ENCODE peak calls at places on chromosomes 13 and 19, in six cellular contexts. F, M, P, O, K and T are unnamed samples.

GRCh38 chr19:7509625-7510024 is 6.3 kb upstream of the ZNF358 start:
- DNase-seq in F (no peak), M (no peak), P (no peak), O (no peak), K (no peak), T (no peak)

GRCh38 chr19:42189133-42189532 is 28.3 kb downstream of the DEDD2 start:
- DNase-seq in F (no peak), M (no peak), P (no peak), O (no peak), K (no peak), T (no peak)

GRCh38 chr19:37506387-37507166 is at the start of gene ZNF793:
- DNase-seq in F (peak; percentile 65), M (peak; percentile 87), P (peak; percentile 58), O (no peak), K (peak; percentile 82), T (peak; percentile 87)

GRCh38 chr13:112704634-112705145 is 14.9 kb downstream of the ATP11A start:
- DNase-seq in F (no peak), M (no peak), P (no peak), O (no peak), K (no peak), T (no peak)

GRCh38 chr19:50688766-50689165 is 30.8 kb downstream of the SHANK1 start:
- DNase-seq in F (no peak), M (no peak), P (no peak), O (no peak), K (no peak), T (no peak)

GRCh38 chr19:29774126-29774525 is 37.7 kb upstream of the CCNE1 start:
- DNase-seq in F (no peak), M (no peak), P (no peak), O (no peak), K (no peak), T (no peak)

GRCh38 chr13:113952983-113953520 is 20.8 kb downstream of the C13orf46 start:
- DNase-seq in F (no peak), M (no peak), P (no peak), O (no peak), K (no peak), T (peak; percentile 36)

GRCh38 chr19:18464646-18465045 is 26.7 kb upstream of the ISYNA1 start:
- DNase-seq in F (no peak), M (peak; percentile 94), P (peak; percentile 92), O (no peak), K (peak; percentile 81), T (no peak)

GRCh38 chr13:106635616-106636015 is 67.7 kb upstream of the ARGLU1 start:
- DNase-seq in F (no peak), M (no peak), P (no peak), O (no peak), K (no peak), T (no peak)

GRCh38 chr13:41107584-41108014 is 25.0 kb downstream of the KBTBD6 start:
- DNase-seq in F (no peak), M (no peak), P (no peak), O (no peak), K (no peak), T (no peak)

GRCh38 chr13:32600891-32601290 is 14.6 kb downstream of the PDS5B start:
- DNase-seq in F (no peak), M (no peak), P (no peak), O (no peak), K (no peak), T (no peak)

GRCh38 chr19:17519967-17520366 is 8.5 kb downstream of the PGLS start:
- DNase-seq in F (no peak), M (no peak), P (no peak), O (no peak), K (no peak), T (no peak)

GRCh38 chr13:62973804-62974203 is 1558.2 kb upstream of the PCDH20 start:
- DNase-seq in F (no peak), M (no peak), P (no peak), O (no peak), K (no peak), T (no peak)

GRCh38 chr13:21885714-21886224 is 214.9 kb downstream of the FGF9 start:
- DNase-seq in F (no peak), M (no peak), P (no peak), O (peak; percentile 58), K (no peak), T (no peak)

GRCh38 chr19:1999856-2000515 is 15.5 kb downstream of the BTBD2 start:
- DNase-seq in F (no peak), M (no peak), P (no peak), O (no peak), K (no peak), T (no peak)
- H3K36me3 ChIP-seq in F (no peaks in the 10 kb centered on the region), M (no peaks in the 10 kb centered on the region), P (no peaks in the 10 kb centered on the region), O (no peaks in the 10 kb centered on the region), K (no peaks in the 10 kb centered on the region), T (peaks cover 3% of the 10 kb centered on the region)

GRCh38 chr13:53198017-53198416 is 169.4 kb downstream of the OLFM4 start:
- DNase-seq in F (no peak), M (no peak), P (no peak), O (no peak), K (no peak), T (no peak)
- TF ChIP-seq CTCF in F (no peak), M (no peak), P (no peak), O (no peak), K (no peak), T (no peak)

GRCh38 chr19:44845612-44846454 is at the start of gene NECTIN2:
- DNase-seq in F (peak; percentile 82), M (peak; percentile 100), P (peak; percentile 97), O (peak; percentile 99), K (peak; percentile 100), T (peak; percentile 100)

GRCh38 chr19:44846455-44847143 is 502 bp downstream of the NECTIN2 start:
- DNase-seq in F (no peak), M (peak; percentile 35), P (no peak), O (no peak), K (peak; percentile 78), T (peak; percentile 70)

GRCh38 chr19:44847144-44848035 is 1.3 kb downstream of the NECTIN2 start:
- DNase-seq in F (no peak), M (peak; percentile 86), P (peak; percentile 46), O (no peak), K (peak; percentile 83), T (peak; percentile 85)

GRCh38 chr19:44848036-44848804 is 2.1 kb downstream of the NECTIN2 start:
- DNase-seq in F (peak; percentile 55), M (peak; percentile 21), P (no peak), O (no peak), K (no peak), T (no peak)

GRCh38 chr19:44845286-44845611 is 848 bp upstream of the NECTIN2 start:
- DNase-seq in F (no peak), M (peak; percentile 46), P (peak; percentile 29), O (no peak), K (peak; percentile 59), T (no peak)
- H3K4me3 ChIP-seq in F (peak overlapping the region; percentile 38), M (peak overlapping the region; percentile 99), P (peak overlapping the region; percentile 94), O (peak overlapping the region; percentile 90), K (peak overlapping the region; percentile 39), T (no peak overlapping the region)

GRCh38 chr13:75693227-75693626 is 57.1 kb downstream of the LMO7 start:
- DNase-seq in F (no peak), M (no peak), P (no peak), O (no peak), K (no peak), T (no peak)
- H3K36me3 ChIP-seq in F (peaks cover 1% of the 10 kb centered on the region), M (no peaks in the 10 kb centered on the region), P (no peaks in the 10 kb centered on the region), O (no peaks in the 10 kb centered on the region), K (no peaks in the 10 kb centered on the region), T (no peaks in the 10 kb centered on the region)

GRCh38 chr19:32357720-32358119 is 12.3 kb downstream of the ZNF507 start:
- DNase-seq in F (no peak), M (no peak), P (no peak), O (no peak), K (no peak), T (no peak)
- TF ChIP-seq CTCF in F (no peak), M (peak; percentile 33), P (peak; percentile 30), O (no peak), K (no peak), T (no peak)

DNA sequence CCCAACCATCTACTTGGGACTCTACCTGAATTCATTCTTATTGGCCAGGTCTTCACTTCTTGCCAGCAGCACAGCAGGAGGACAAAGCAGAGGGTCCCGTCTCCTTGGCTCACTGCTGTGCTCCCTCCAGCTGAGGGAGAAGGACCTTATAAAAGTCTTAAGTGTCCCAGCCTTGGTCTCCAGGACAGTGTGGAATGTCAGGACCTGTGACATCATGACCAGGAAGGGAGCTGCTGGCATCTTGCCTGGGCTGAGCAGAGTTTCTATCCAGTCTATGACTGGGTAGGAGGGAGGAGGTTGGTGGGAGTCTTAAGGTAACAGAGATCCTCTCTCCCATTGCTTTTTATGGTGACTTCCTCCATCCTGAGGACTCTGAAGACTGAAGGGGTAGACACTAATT is 56.6 kb upstream of the ANKRD10 start:
- DNase-seq in F (no peak), M (no peak), P (no peak), O (no peak), K (no peak), T (no peak)
- H3K4me3 ChIP-seq in F (no peak overlapping the region), M (no peak overlapping the region), P (no peak overlapping the region), O (no peak overlapping the region), K (no peak overlapping the region), T (no peak overlapping the region)

GRCh38 chr19:4094291-4094690 is 27.6 kb upstream of the ZBTB7A start:
- DNase-seq in F (no peak), M (no peak), P (no peak), O (no peak), K (no peak), T (no peak)
- H3K36me3 ChIP-seq in F (peaks cover 2% of the 10 kb centered on the region), M (peaks cover 4% of the 10 kb centered on the region), P (no peaks in the 10 kb centered on the region), O (no peaks in the 10 kb centered on the region), K (no peaks in the 10 kb centered on the region), T (peaks cover 2% of the 10 kb centered on the region)

GRCh38 chr13:53341144-53341510 is 312.5 kb downstream of the OLFM4 start:
- DNase-seq in F (no peak), M (no peak), P (no peak), O (no peak), K (no peak), T (no peak)

GRCh38 chr13:53336441-53337160 is 308.0 kb downstream of the OLFM4 start:
- DNase-seq in F (no peak), M (no peak), P (no peak), O (no peak), K (no peak), T (no peak)

GRCh38 chr13:53342623-53343022 is 314.0 kb downstream of the OLFM4 start:
- DNase-seq in F (no peak), M (no peak), P (no peak), O (no peak), K (no peak), T (no peak)

GRCh38 chr13:53340505-53341143 is 312.0 kb downstream of the OLFM4 start:
- DNase-seq in F (no peak), M (no peak), P (no peak), O (no peak), K (no peak), T (no peak)

DNA sequence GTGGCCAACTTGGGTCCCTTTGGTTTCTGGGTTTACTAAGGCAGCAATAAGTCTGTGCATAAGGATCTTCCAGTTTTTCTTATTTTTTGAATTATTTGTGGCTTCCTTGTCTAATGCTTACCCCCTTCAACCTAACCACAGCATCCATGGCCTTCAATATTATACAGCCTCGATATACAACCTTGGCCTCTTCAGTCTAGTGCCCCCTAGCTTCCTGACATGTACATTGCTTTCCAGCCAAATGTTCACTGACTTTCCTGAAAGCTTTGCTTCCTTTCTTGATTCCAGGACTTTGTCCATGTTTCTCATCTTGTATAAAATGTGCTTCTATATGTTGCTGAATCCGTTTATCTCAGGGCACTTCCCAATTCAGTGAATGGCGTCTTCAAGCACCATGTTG is 310.1 kb downstream of the OLFM4 start:
- DNase-seq in F (no peak), M (no peak), P (no peak), O (no peak), K (no peak), T (no peak)
- TF ChIP-seq CTCF in F (no peak), M (no peak), P (no peak), O (no peak), K (no peak), T (no peak)

GRCh38 chr19:55494172-55494761 is 6.0 kb downstream of the SSC5D start:
- DNase-seq in F (no peak), M (no peak), P (no peak), O (no peak), K (no peak), T (no peak)
- H3K4me3 ChIP-seq in F (peak overlapping the region; percentile 14), M (no peak overlapping the region), P (peak overlapping the region; percentile 23), O (peak overlapping the region; percentile 48), K (no peak overlapping the region), T (no peak overlapping the region)